ENCODE peak calls at places on chromosomes 5 and 9, in four cellular contexts. G is K562; A is Jurkat, Clone E6-1; D is trophoblast cell. V is an unnamed sample.
A peak's percentile ranks its signal among the peaks of the same experiment; 100 is the strongest.

GRCh38 chr5:119269061-119269579 is 86.7 kb upstream of the TNFAIP8 start:
- DNase-seq in G (peak; percentile 74), A (peak; percentile 55), D (peak; percentile 55), V (peak; percentile 69)

GRCh38 chr5:174935854-174936474 is 211.6 kb downstream of the MSX2 start:
- DNase-seq in G (peak; percentile 53), A (peak; percentile 5), D (peak; percentile 73), V (peak; percentile 11)

GRCh38 chr9:120931278-120932085 is 4.9 kb upstream of the TRAF1 start:
- DNase-seq in G (no peak), A (peak; percentile 80), D (peak; percentile 35), V (peak; percentile 52)

GRCh38 chr9:125494555-125494920 is 212.5 kb downstream of the MAPKAP1 start:
- DNase-seq in G (no peak), A (no peak), D (no peak), V (no peak)

GRCh38 chr9:136323420-136323819 is 3.9 kb upstream of the GPSM1 start:
- DNase-seq in G (no peak), A (no peak), D (peak; percentile 76), V (no peak)

GRCh38 chr5:123089971-123090640 is 1.1 kb downstream of the PRDM6 start:
- DNase-seq in G (peak; percentile 31), A (no peak), D (peak; percentile 32), V (no peak)

GRCh38 chr9:91036826-91037510 is 235.3 kb downstream of the SYK start:
- DNase-seq in G (peak; percentile 84), A (peak; percentile 94), D (peak; percentile 79), V (peak; percentile 17)

GRCh38 chr5:125489146-125489545 is 742.7 kb upstream of the ZNF608 start:
- DNase-seq in G (no peak), A (no peak), D (no peak), V (no peak)

GRCh38 chr9:34334337-34334824 is 5.0 kb downstream of the NUDT2 start:
- DNase-seq in G (no peak), A (no peak), D (no peak), V (no peak)

GRCh38 chr5:115559524-115559923 is 14.9 kb upstream of the FEM1C start:
- DNase-seq in G (no peak), A (no peak), D (peak; percentile 77), V (no peak)

GRCh38 chr5:77138981-77139380 is 51.9 kb upstream of the ZBED3 start:
- DNase-seq in G (peak; percentile 22), A (no peak), D (no peak), V (no peak)

GRCh38 chr9:109232449-109232848 is 65.4 kb upstream of the FRRS1L start:
- DNase-seq in G (no peak), A (no peak), D (peak; percentile 50), V (no peak)

GRCh38 chr5:6604341-6604740 is 28.5 kb downstream of the NSUN2 start:
- DNase-seq in G (no peak), A (no peak), D (no peak), V (no peak)

GRCh38 chr5:179287071-179287470 is 58.2 kb downstream of the ADAMTS2 start:
- DNase-seq in G (no peak), A (no peak), D (no peak), V (no peak)
- H3K4me3 ChIP-seq in G (no peak overlapping the region), A (no peak overlapping the region), D (no peak overlapping the region), V (no peak overlapping the region)

GRCh38 chr9:71772726-71773125 is 4.4 kb upstream of the CEMIP2 start:
- DNase-seq in G (no peak), A (no peak), D (no peak), V (no peak)

GRCh38 chr9:71778085-71778484 is 9.8 kb upstream of the CEMIP2 start:
- DNase-seq in G (no peak), A (no peak), D (peak; percentile 92), V (no peak)

GRCh38 chr9:71769175-71770165 is 1.2 kb upstream of the CEMIP2 start:
- DNase-seq in G (peak; percentile 75), A (peak; percentile 48), D (peak; percentile 76), V (peak; percentile 79)

GRCh38 chr9:71774917-71775316 is 6.6 kb upstream of the CEMIP2 start:
- DNase-seq in G (no peak), A (no peak), D (no peak), V (no peak)
- H3K4me3 ChIP-seq in G (no peak overlapping the region), A (no peak overlapping the region), D (no peak overlapping the region), V (no peak overlapping the region)

GRCh38 chr9:133957328-133957727 is 34.8 kb downstream of the VAV2 start:
- DNase-seq in G (no peak), A (no peak), D (peak; percentile 47), V (no peak)
- H3K4me3 ChIP-seq in G (no peak overlapping the region), A (no peak overlapping the region), D (no peak overlapping the region), V (no peak overlapping the region)

DNA sequence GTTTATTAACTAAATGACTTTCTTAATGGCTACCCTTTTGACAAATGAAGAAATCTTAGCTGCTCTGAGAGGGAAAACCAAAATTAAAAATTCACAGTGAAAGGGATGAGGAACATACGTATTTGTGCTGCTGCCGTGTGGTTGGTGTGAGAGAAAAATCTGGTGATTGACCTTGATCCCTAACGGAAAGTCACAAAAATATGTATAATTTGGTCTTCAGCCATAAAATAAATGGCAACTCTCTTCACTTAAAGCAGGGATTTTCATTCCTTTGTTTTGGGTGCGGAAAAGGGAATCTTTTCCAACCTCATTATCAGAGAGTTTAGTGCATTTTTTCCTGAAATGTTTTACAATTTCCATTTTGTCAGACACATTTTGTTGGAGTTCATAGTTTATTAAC is 40.4 kb downstream of the PAM start:
- DNase-seq in G (no peak), A (no peak), D (no peak), V (no peak)
- H3K4me3 ChIP-seq in G (no peak overlapping the region), A (no peak overlapping the region), D (no peak overlapping the region), V (no peak overlapping the region)

DNA sequence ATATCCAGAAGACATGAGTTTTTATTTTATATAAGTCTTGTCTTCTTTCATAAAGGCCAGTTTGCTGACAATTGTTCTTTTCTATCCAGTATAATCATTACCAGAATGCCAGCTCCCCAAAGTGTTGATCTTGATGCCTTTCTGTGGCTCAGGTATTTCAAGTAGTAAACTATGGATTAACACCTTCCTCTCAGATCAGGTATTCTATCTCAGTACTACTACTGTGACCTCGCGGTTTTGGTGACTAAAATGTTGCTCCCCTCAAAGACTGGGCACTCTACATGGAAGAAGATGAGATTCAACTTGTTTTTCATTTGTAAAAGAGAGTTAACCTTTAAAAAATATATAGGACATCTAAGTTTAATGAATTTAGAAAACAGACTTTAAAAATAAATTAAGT is 58.1 kb downstream of the GNG10 start:
- DNase-seq in G (no peak), A (no peak), D (no peak), V (no peak)
- H3K4me3 ChIP-seq in G (no peak overlapping the region), A (no peak overlapping the region), D (no peak overlapping the region), V (no peak overlapping the region)

DNA sequence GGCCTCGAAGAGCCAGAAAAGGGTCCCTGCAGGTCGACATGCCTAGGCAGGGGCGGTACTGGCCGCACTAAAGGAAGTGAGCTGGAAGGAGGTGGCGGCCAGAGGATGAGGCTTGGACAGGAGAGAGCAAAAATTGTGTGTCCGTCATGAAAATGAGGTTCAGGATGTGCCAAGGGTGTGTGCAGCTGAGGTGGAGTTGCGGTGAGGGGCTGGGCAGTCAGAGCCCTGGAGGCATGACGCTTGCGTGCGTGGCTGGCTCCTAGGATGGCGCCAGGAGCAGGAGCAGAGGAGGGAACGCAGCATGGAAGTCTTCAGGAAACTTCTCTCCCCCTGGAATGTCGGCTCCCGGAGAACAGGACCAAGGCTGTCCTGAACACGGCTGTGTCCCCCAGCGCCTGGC is 5.5 kb upstream of the PDLIM7 start:
- DNase-seq in G (no peak), A (no peak), D (no peak), V (no peak)
- H3K4me3 ChIP-seq in G (no peak overlapping the region), A (no peak overlapping the region), D (no peak overlapping the region), V (no peak overlapping the region)

DNA sequence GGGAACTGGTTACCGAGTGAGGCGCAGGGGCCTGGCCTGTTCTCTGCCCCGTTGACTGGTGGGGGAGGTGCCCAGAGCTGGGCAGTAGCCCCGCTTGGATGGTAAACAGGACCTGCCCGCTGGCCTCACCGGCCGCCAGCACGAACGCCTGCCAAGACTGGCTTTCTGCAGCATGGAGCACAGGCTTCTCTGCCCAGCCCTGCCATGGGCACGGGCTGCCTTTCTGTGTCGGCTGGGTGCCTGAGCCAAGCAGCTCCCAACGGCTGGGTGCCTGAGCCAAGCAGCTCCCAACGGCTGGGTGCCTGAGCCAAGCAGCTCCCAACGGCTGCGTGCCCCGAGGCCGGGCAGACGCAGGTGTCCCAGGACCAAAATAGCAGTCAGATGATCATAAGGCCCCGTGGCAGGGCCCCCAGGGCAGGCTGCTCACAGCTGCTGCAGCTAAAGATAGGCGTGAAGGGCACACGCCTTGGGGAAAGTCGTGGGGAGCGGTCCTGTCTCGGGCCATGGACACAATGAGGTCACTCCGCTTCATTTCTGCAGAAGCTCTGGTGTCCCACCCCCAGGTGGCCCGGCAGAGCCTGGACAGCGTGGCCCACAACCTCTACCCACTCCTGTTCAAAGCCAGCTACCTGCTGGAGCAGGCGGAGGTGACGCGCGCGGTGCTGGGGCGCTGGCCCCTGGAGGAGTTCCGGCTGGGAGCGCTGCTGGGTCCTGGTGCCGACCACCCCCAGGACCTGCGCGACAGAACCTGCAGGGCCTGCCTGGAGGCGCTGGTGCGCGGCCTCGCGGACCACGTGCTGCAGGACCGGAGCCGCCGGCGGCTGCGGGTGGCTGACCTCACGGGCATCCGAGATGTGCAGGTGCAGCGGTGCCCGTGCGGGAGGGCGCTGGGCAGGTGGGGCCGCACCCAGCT is at the start of gene LRRC14B:
- DNase-seq in G (no peak), A (no peak), D (peak; percentile 84), V (peak; percentile 9)
- H3K4me3 ChIP-seq in G (no peak within 1 kb of the TSS), A (no peak within 1 kb of the TSS), D (no peak within 1 kb of the TSS), V (no peak within 1 kb of the TSS)

DNA sequence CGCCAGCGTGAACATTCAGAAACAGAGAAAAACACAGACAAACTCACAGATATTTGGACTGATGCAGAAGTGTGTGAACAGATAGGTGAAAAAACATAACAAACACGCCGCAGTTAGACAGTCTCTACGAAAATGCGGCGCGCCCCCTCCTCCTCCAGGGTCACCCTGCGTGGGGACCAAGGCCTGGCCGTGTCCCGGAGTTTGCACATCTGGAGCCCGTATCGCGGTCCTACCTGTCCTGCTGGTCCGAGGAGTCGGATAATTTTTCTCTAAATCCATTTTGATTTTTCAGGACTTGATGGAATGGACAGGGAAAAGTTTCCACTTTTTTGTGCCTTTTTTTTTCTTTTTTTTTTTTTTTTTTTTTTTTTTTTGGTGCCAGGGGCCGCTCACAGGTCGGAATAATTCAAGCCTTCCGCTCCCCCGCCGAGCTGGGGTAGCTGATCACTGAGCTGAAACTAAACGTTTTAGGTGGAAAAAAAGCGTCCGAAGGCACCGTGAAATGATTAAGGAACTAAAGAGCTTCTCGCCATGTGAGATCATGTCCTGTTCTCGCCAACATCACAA is at the start of gene PAX5:
- DNase-seq in G (no peak), A (no peak), D (no peak), V (no peak)
- H3K4me3 ChIP-seq in G (no peak within 1 kb of the TSS), A (no peak within 1 kb of the TSS), D (no peak within 1 kb of the TSS), V (no peak within 1 kb of the TSS)

GRCh38 chr5:88824892-88825781 is 57.8 kb downstream of the MEF2C start:
- DNase-seq in G (no peak), A (no peak), D (peak; percentile 13), V (no peak)
- H3K4me3 ChIP-seq in G (no peak overlapping the region), A (no peak overlapping the region), D (no peak overlapping the region), V (no peak overlapping the region)

GRCh38 chr9:131477816-131478419 is 24.8 kb upstream of the POMT1 start:
- DNase-seq in G (no peak), A (no peak), D (no peak), V (no peak)
- H3K4me3 ChIP-seq in G (no peak overlapping the region), A (no peak overlapping the region), D (no peak overlapping the region), V (no peak overlapping the region)